ENCODE peak calls at places on chromosomes 13 and 19, in nine cellular contexts. One of them, this sample, is unnamed. For H3K9me3 and H3K27me3, the result is how much of the 10 kb centered on the place peaks cover.

GRCh38 chr19:56765107-56765506 is 75.4 kb downstream of the PEG3 start:
- DNase-seq in left ventricle myocardium inferior: peak
- DNase-seq in tibial nerve: no peak
- DNase-seq in neuronal stem cell: peak
- DNase-seq in osteoblast: no peak
- DNase-seq in PC-9: no peak
- DNase-seq in adrenal gland: peak
- DNase-seq in GM23248: peak
- DNase-seq in psoas muscle: peak
- DNase-seq in this sample: peak

GRCh38 chr13:113902956-113903355 is 39.1 kb upstream of the GAS6 start:
- DNase-seq in osteoblast: no peak
- DNase-seq in left ventricle myocardium inferior: no peak
- DNase-seq in GM23248: peak
- DNase-seq in tibial nerve: no peak
- DNase-seq in psoas muscle: no peak
- DNase-seq in neuronal stem cell: no peak
- DNase-seq in PC-9: no peak
- DNase-seq in adrenal gland: no peak
- DNase-seq in this sample: no peak

GRCh38 chr13:50686547-50686946 is 156.9 kb downstream of the DLEU7 start:
- DNase-seq in psoas muscle: no peak
- DNase-seq in tibial nerve: no peak
- DNase-seq in PC-9: no peak
- DNase-seq in left ventricle myocardium inferior: no peak
- DNase-seq in adrenal gland: no peak
- DNase-seq in GM23248: no peak
- DNase-seq in neuronal stem cell: no peak
- DNase-seq in osteoblast: no peak
- DNase-seq in this sample: no peak

GRCh38 chr19:51712461-51713081 is 11.2 kb downstream of the HAS1 start:
- DNase-seq in adrenal gland: no peak
- DNase-seq in tibial nerve: no peak
- DNase-seq in psoas muscle: no peak
- DNase-seq in PC-9: peak
- DNase-seq in left ventricle myocardium inferior: no peak
- DNase-seq in osteoblast: no peak
- DNase-seq in GM23248: peak
- DNase-seq in neuronal stem cell: no peak
- DNase-seq in this sample: no peak

GRCh38 chr19:29714953-29715694 is at the start of gene C19orf12:
- DNase-seq in neuronal stem cell: peak
- DNase-seq in psoas muscle: peak
- DNase-seq in adrenal gland: peak
- DNase-seq in tibial nerve: no peak
- DNase-seq in GM23248: peak
- DNase-seq in PC-9: no peak
- DNase-seq in left ventricle myocardium inferior: peak
- DNase-seq in osteoblast: peak
- DNase-seq in this sample: peak

GRCh38 chr13:82216165-82216564 is 1666.1 kb downstream of the SLITRK1 start:
- DNase-seq in neuronal stem cell: no peak
- DNase-seq in osteoblast: no peak
- DNase-seq in psoas muscle: no peak
- DNase-seq in PC-9: no peak
- DNase-seq in tibial nerve: no peak
- DNase-seq in left ventricle myocardium inferior: no peak
- DNase-seq in adrenal gland: no peak
- DNase-seq in GM23248: no peak
- DNase-seq in this sample: no peak

GRCh38 chr19:16127080-16127479 is 15.4 kb downstream of the RAB8A start:
- DNase-seq in psoas muscle: no peak
- DNase-seq in adrenal gland: no peak
- DNase-seq in neuronal stem cell: no peak
- DNase-seq in left ventricle myocardium inferior: no peak
- DNase-seq in osteoblast: peak
- DNase-seq in GM23248: no peak
- DNase-seq in tibial nerve: no peak
- DNase-seq in PC-9: no peak
- DNase-seq in this sample: no peak

GRCh38 chr13:36885901-36886300 is 34.1 kb downstream of the SMAD9 start:
- DNase-seq in osteoblast: no peak
- DNase-seq in left ventricle myocardium inferior: no peak
- DNase-seq in tibial nerve: no peak
- DNase-seq in psoas muscle: no peak
- DNase-seq in adrenal gland: no peak
- DNase-seq in GM23248: no peak
- DNase-seq in neuronal stem cell: no peak
- DNase-seq in PC-9: no peak
- DNase-seq in this sample: no peak

GRCh38 chr13:102648046-102648445 is 46.8 kb downstream of the METTL21C start:
- DNase-seq in neuronal stem cell: no peak
- DNase-seq in adrenal gland: no peak
- DNase-seq in psoas muscle: no peak
- DNase-seq in tibial nerve: no peak
- DNase-seq in PC-9: no peak
- DNase-seq in GM23248: no peak
- DNase-seq in left ventricle myocardium inferior: no peak
- DNase-seq in osteoblast: no peak
- DNase-seq in this sample: no peak

GRCh38 chr13:51885651-51886050 is 23.9 kb downstream of the CCDC70 start:
- DNase-seq in neuronal stem cell: no peak
- DNase-seq in adrenal gland: no peak
- DNase-seq in psoas muscle: no peak
- DNase-seq in PC-9: no peak
- DNase-seq in GM23248: no peak
- DNase-seq in tibial nerve: no peak
- DNase-seq in osteoblast: no peak
- DNase-seq in left ventricle myocardium inferior: no peak
- DNase-seq in this sample: no peak

DNA sequence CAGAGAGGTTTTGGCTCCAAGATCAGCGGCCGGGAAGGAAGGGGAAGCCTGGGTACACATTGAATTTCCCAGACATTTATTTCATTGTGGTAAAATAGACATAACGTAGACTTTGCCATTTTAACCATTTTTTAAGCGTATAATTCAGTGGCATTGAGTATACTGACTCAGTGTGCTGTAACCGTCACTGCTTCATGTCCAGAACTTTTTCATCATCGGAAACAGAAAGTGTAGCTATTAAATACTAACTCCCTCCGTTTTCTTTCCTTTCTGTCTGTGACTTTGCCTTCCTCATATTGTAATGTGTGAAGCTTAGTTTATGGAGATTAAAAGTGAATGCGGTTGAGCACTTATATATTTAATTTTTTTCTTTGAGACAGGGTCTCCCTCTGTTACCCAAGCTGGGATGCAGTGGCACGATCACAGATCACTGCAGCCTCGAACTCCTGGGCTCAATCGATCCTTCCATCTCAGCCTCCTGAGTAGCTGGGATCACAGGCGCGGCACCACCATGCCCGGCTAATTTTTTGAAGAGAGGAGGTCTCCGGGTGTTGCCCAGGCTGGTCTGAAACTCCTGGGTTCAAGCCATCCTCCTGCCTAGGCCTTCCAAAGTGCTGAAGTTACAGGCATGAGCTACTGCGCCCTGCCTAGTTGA is 1.4 kb downstream of the HNRNPM start:
- DNase-seq in osteoblast: no peak
- DNase-seq in PC-9: no peak
- DNase-seq in adrenal gland: no peak
- DNase-seq in GM23248: peak
- DNase-seq in neuronal stem cell: no peak
- DNase-seq in left ventricle myocardium inferior: no peak
- DNase-seq in tibial nerve: no peak
- DNase-seq in psoas muscle: no peak
- DNase-seq in this sample: no peak
- H3K27ac ChIP-seq in osteoblast: peak
- H3K27ac ChIP-seq in PC-9: no peak
- H3K27ac ChIP-seq in adrenal gland: peak
- H3K27ac ChIP-seq in GM23248: peak
- H3K27ac ChIP-seq in neuronal stem cell: no peak
- H3K27ac ChIP-seq in left ventricle myocardium inferior: peak
- H3K27ac ChIP-seq in tibial nerve: peak
- H3K27ac ChIP-seq in psoas muscle: peak
- H3K27ac ChIP-seq in this sample: peak

DNA sequence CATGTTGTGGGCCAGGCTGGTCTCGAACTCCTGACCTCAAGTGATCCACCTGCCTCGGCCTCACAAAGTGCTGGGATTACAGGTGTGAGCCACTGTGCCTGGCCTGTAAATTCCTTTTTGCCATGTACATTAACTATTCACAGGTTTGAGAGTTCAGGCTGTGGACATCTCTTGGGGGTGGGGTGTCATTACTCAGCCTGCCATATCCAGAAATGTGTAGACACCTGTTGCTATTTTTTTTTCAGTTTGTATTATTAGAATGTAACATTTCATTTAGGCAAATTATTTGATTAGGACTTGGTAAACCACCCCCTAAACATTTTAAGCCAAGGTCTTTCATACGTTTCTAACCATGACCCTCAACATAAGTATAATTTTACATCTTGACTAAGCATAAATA is 20.5 kb downstream of the ZNF227 start:
- DNase-seq in osteoblast: no peak
- DNase-seq in psoas muscle: no peak
- DNase-seq in GM23248: no peak
- DNase-seq in PC-9: no peak
- DNase-seq in neuronal stem cell: no peak
- DNase-seq in adrenal gland: no peak
- DNase-seq in tibial nerve: no peak
- DNase-seq in left ventricle myocardium inferior: no peak
- DNase-seq in this sample: no peak
- H3K9me3 ChIP-seq in osteoblast: under half
- H3K9me3 ChIP-seq in psoas muscle: half or more
- H3K9me3 ChIP-seq in GM23248: under half
- H3K9me3 ChIP-seq in PC-9: under half
- H3K9me3 ChIP-seq in neuronal stem cell: under half
- H3K9me3 ChIP-seq in adrenal gland: under half
- H3K9me3 ChIP-seq in tibial nerve: half or more
- H3K9me3 ChIP-seq in left ventricle myocardium inferior: half or more
- H3K9me3 ChIP-seq in this sample: under half

DNA sequence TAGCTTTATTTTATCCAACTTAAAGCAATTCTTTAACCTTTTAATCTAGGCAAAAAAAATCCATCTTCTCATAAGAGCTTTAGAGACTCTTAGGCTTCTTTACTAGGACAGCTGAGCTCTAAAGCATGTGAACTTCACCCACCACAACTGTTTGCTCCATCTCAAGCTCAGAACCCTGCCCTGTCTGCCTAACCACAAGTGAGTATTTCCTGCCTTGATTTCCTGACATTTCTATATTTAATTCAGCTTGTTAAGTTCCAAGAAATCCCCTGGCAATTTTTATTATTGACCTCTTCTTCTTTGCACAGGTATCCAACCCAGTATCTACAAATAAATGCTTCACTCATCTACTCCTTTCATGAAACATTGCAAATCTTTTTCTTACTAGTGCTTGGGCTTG is 21.1 kb upstream of the CEACAM21 start:
- DNase-seq in osteoblast: no peak
- DNase-seq in adrenal gland: no peak
- DNase-seq in left ventricle myocardium inferior: no peak
- DNase-seq in neuronal stem cell: no peak
- DNase-seq in tibial nerve: no peak
- DNase-seq in PC-9: no peak
- DNase-seq in GM23248: no peak
- DNase-seq in psoas muscle: no peak
- DNase-seq in this sample: peak
- H3K27me3 ChIP-seq in osteoblast: under half
- H3K27me3 ChIP-seq in adrenal gland: under half
- H3K27me3 ChIP-seq in left ventricle myocardium inferior: half or more
- H3K27me3 ChIP-seq in neuronal stem cell: under half
- H3K27me3 ChIP-seq in tibial nerve: under half
- H3K27me3 ChIP-seq in PC-9: half or more
- H3K27me3 ChIP-seq in GM23248: half or more
- H3K27me3 ChIP-seq in psoas muscle: under half
- H3K27me3 ChIP-seq in this sample: under half

GRCh38 chr13:98488736-98489135 is 88.2 kb downstream of the STK24 start:
- DNase-seq in PC-9: no peak
- DNase-seq in left ventricle myocardium inferior: no peak
- DNase-seq in psoas muscle: no peak
- DNase-seq in neuronal stem cell: no peak
- DNase-seq in osteoblast: no peak
- DNase-seq in tibial nerve: no peak
- DNase-seq in GM23248: no peak
- DNase-seq in adrenal gland: no peak
- DNase-seq in this sample: no peak
- H3K27ac ChIP-seq in PC-9: no peak
- H3K27ac ChIP-seq in left ventricle myocardium inferior: no peak
- H3K27ac ChIP-seq in psoas muscle: no peak
- H3K27ac ChIP-seq in neuronal stem cell: no peak
- H3K27ac ChIP-seq in osteoblast: peak
- H3K27ac ChIP-seq in tibial nerve: no peak
- H3K27ac ChIP-seq in GM23248: peak
- H3K27ac ChIP-seq in adrenal gland: no peak
- H3K27ac ChIP-seq in this sample: no peak

GRCh38 chr19:57961785-57962184 is 12.5 kb downstream of the C19orf18 start:
- DNase-seq in adrenal gland: no peak
- DNase-seq in psoas muscle: no peak
- DNase-seq in PC-9: no peak
- DNase-seq in neuronal stem cell: no peak
- DNase-seq in GM23248: no peak
- DNase-seq in tibial nerve: no peak
- DNase-seq in left ventricle myocardium inferior: no peak
- DNase-seq in osteoblast: no peak
- DNase-seq in this sample: no peak

GRCh38 chr19:57964761-57965160 is 9.6 kb downstream of the C19orf18 start:
- DNase-seq in GM23248: no peak
- DNase-seq in PC-9: no peak
- DNase-seq in psoas muscle: no peak
- DNase-seq in adrenal gland: no peak
- DNase-seq in osteoblast: no peak
- DNase-seq in neuronal stem cell: no peak
- DNase-seq in left ventricle myocardium inferior: no peak
- DNase-seq in tibial nerve: no peak
- DNase-seq in this sample: no peak
- H3K9me3 ChIP-seq in GM23248: under half
- H3K9me3 ChIP-seq in PC-9: under half
- H3K9me3 ChIP-seq in psoas muscle: half or more
- H3K9me3 ChIP-seq in adrenal gland: under half
- H3K9me3 ChIP-seq in osteoblast: under half
- H3K9me3 ChIP-seq in neuronal stem cell: under half
- H3K9me3 ChIP-seq in left ventricle myocardium inferior: half or more
- H3K9me3 ChIP-seq in tibial nerve: under half
- H3K9me3 ChIP-seq in this sample: under half

GRCh38 chr19:50697414-50698124 is 22.0 kb downstream of the SHANK1 start:
- DNase-seq in left ventricle myocardium inferior: no peak
- DNase-seq in psoas muscle: peak
- DNase-seq in tibial nerve: no peak
- DNase-seq in GM23248: no peak
- DNase-seq in PC-9: no peak
- DNase-seq in osteoblast: no peak
- DNase-seq in neuronal stem cell: no peak
- DNase-seq in adrenal gland: no peak
- DNase-seq in this sample: no peak
- H3K27me3 ChIP-seq in left ventricle myocardium inferior: half or more
- H3K27me3 ChIP-seq in psoas muscle: under half
- H3K27me3 ChIP-seq in tibial nerve: under half
- H3K27me3 ChIP-seq in GM23248: under half
- H3K27me3 ChIP-seq in PC-9: half or more
- H3K27me3 ChIP-seq in osteoblast: under half
- H3K27me3 ChIP-seq in neuronal stem cell: under half
- H3K27me3 ChIP-seq in adrenal gland: under half
- H3K27me3 ChIP-seq in this sample: under half

GRCh38 chr19:42316223-42317211 is 3.4 kb downstream of the TMEM145 start:
- DNase-seq in adrenal gland: no peak
- DNase-seq in PC-9: no peak
- DNase-seq in neuronal stem cell: no peak
- DNase-seq in tibial nerve: no peak
- DNase-seq in GM23248: peak
- DNase-seq in psoas muscle: no peak
- DNase-seq in left ventricle myocardium inferior: no peak
- DNase-seq in osteoblast: peak
- DNase-seq in this sample: no peak
- H3K27ac ChIP-seq in adrenal gland: no peak
- H3K27ac ChIP-seq in PC-9: no peak
- H3K27ac ChIP-seq in neuronal stem cell: no peak
- H3K27ac ChIP-seq in tibial nerve: no peak
- H3K27ac ChIP-seq in GM23248: no peak
- H3K27ac ChIP-seq in psoas muscle: no peak
- H3K27ac ChIP-seq in left ventricle myocardium inferior: no peak
- H3K27ac ChIP-seq in osteoblast: no peak
- H3K27ac ChIP-seq in this sample: no peak

This sample was measured in CD8-positive, alpha-beta memory T cell.